ENCODE peak calls at places on chromosomes 5 and 9, in nine cellular contexts. One of them, this sample, is unnamed.

GRCh38 chr5:125372694-125373621 is 626.5 kb upstream of the ZNF608 start:
- DNase-seq in CD4-positive, alpha-beta T cell: no peak
- DNase-seq in stimulated activated naive CD4-positive, alpha-beta T cell: no peak
- DNase-seq in fibroblast of the conjunctiva: peak; percentile 8
- DNase-seq in activated CD8-positive, alpha-beta memory T cell treated with anti-CD3 and anti-CD28 coated beads, Interleukin-2, amount 10 ng/mL, durations not matched to agents 7 days and 5 days: no peak
- DNase-seq in anterior cingulate cortex: no peak
- DNase-seq in GM03348: peak; percentile 54
- DNase-seq in NCI-H774: peak; percentile 78
- DNase-seq in nephron progenitor cell: no peak
- DNase-seq in this sample: peak; percentile 55

GRCh38 chr9:78902051-78902450 is 605.1 kb downstream of the PSAT1 start:
- DNase-seq in NCI-H774: no peak
- DNase-seq in GM03348: no peak
- DNase-seq in stimulated activated naive CD4-positive, alpha-beta T cell: no peak
- DNase-seq in fibroblast of the conjunctiva: no peak
- DNase-seq in activated CD8-positive, alpha-beta memory T cell treated with anti-CD3 and anti-CD28 coated beads, Interleukin-2, amount 10 ng/mL, durations not matched to agents 7 days and 5 days: no peak
- DNase-seq in CD4-positive, alpha-beta T cell: no peak
- DNase-seq in anterior cingulate cortex: no peak
- DNase-seq in nephron progenitor cell: no peak
- DNase-seq in this sample: no peak

GRCh38 chr5:82387041-82387818 is 109.1 kb upstream of the RPS23 start:
- DNase-seq in stimulated activated naive CD4-positive, alpha-beta T cell: no peak
- DNase-seq in GM03348: no peak
- DNase-seq in anterior cingulate cortex: no peak
- DNase-seq in nephron progenitor cell: no peak
- DNase-seq in activated CD8-positive, alpha-beta memory T cell treated with anti-CD3 and anti-CD28 coated beads, Interleukin-2, amount 10 ng/mL, durations not matched to agents 7 days and 5 days: no peak
- DNase-seq in CD4-positive, alpha-beta T cell: no peak
- DNase-seq in NCI-H774: peak; percentile 92
- DNase-seq in fibroblast of the conjunctiva: peak; percentile 20
- DNase-seq in this sample: peak; percentile 86

GRCh38 chr5:172958268-172959046 is 767 bp upstream of the RPL26L1 start:
- DNase-seq in nephron progenitor cell: peak; percentile 76
- DNase-seq in NCI-H774: peak; percentile 35
- DNase-seq in stimulated activated naive CD4-positive, alpha-beta T cell: peak; percentile 55
- DNase-seq in CD4-positive, alpha-beta T cell: peak; percentile 53
- DNase-seq in activated CD8-positive, alpha-beta memory T cell treated with anti-CD3 and anti-CD28 coated beads, Interleukin-2, amount 10 ng/mL, durations not matched to agents 7 days and 5 days: peak; percentile 71
- DNase-seq in anterior cingulate cortex: peak; percentile 52
- DNase-seq in fibroblast of the conjunctiva: no peak
- DNase-seq in GM03348: peak; percentile 92
- DNase-seq in this sample: peak; percentile 51

GRCh38 chr9:112119225-112120045 is 55.7 kb downstream of the SUSD1 start:
- DNase-seq in stimulated activated naive CD4-positive, alpha-beta T cell: no peak
- DNase-seq in GM03348: no peak
- DNase-seq in CD4-positive, alpha-beta T cell: no peak
- DNase-seq in anterior cingulate cortex: no peak
- DNase-seq in fibroblast of the conjunctiva: no peak
- DNase-seq in activated CD8-positive, alpha-beta memory T cell treated with anti-CD3 and anti-CD28 coated beads, Interleukin-2, amount 10 ng/mL, durations not matched to agents 7 days and 5 days: no peak
- DNase-seq in NCI-H774: no peak
- DNase-seq in nephron progenitor cell: no peak
- DNase-seq in this sample: no peak

GRCh38 chr5:172766287-172767104 is 4.5 kb downstream of the DUSP1 start:
- DNase-seq in anterior cingulate cortex: peak; percentile 78
- DNase-seq in activated CD8-positive, alpha-beta memory T cell treated with anti-CD3 and anti-CD28 coated beads, Interleukin-2, amount 10 ng/mL, durations not matched to agents 7 days and 5 days: no peak
- DNase-seq in nephron progenitor cell: no peak
- DNase-seq in stimulated activated naive CD4-positive, alpha-beta T cell: peak; percentile 44
- DNase-seq in fibroblast of the conjunctiva: peak; percentile 82
- DNase-seq in CD4-positive, alpha-beta T cell: peak; percentile 53
- DNase-seq in GM03348: no peak
- DNase-seq in NCI-H774: no peak
- DNase-seq in this sample: peak; percentile 82

GRCh38 chr5:172149073-172149472 is 39.0 kb downstream of the STK10 start:
- DNase-seq in nephron progenitor cell: no peak
- DNase-seq in anterior cingulate cortex: no peak
- DNase-seq in stimulated activated naive CD4-positive, alpha-beta T cell: no peak
- DNase-seq in GM03348: peak; percentile 65
- DNase-seq in NCI-H774: no peak
- DNase-seq in fibroblast of the conjunctiva: no peak
- DNase-seq in activated CD8-positive, alpha-beta memory T cell treated with anti-CD3 and anti-CD28 coated beads, Interleukin-2, amount 10 ng/mL, durations not matched to agents 7 days and 5 days: no peak
- DNase-seq in CD4-positive, alpha-beta T cell: no peak
- DNase-seq in this sample: no peak

GRCh38 chr5:88145205-88145602 is 123.4 kb downstream of the TMEM161B start:
- DNase-seq in activated CD8-positive, alpha-beta memory T cell treated with anti-CD3 and anti-CD28 coated beads, Interleukin-2, amount 10 ng/mL, durations not matched to agents 7 days and 5 days: no peak
- DNase-seq in anterior cingulate cortex: no peak
- DNase-seq in NCI-H774: no peak
- DNase-seq in stimulated activated naive CD4-positive, alpha-beta T cell: no peak
- DNase-seq in nephron progenitor cell: peak; percentile 17
- DNase-seq in CD4-positive, alpha-beta T cell: no peak
- DNase-seq in GM03348: no peak
- DNase-seq in fibroblast of the conjunctiva: no peak
- DNase-seq in this sample: no peak

GRCh38 chr9:137431416-137431931 is 8.3 kb downstream of the NOXA1 start:
- DNase-seq in NCI-H774: no peak
- DNase-seq in CD4-positive, alpha-beta T cell: no peak
- DNase-seq in activated CD8-positive, alpha-beta memory T cell treated with anti-CD3 and anti-CD28 coated beads, Interleukin-2, amount 10 ng/mL, durations not matched to agents 7 days and 5 days: no peak
- DNase-seq in fibroblast of the conjunctiva: no peak
- DNase-seq in GM03348: no peak
- DNase-seq in stimulated activated naive CD4-positive, alpha-beta T cell: no peak
- DNase-seq in anterior cingulate cortex: no peak
- DNase-seq in nephron progenitor cell: no peak
- DNase-seq in this sample: no peak

GRCh38 chr5:121667292-121667691 is 184.4 kb upstream of the FTMT start:
- DNase-seq in fibroblast of the conjunctiva: no peak
- DNase-seq in GM03348: no peak
- DNase-seq in NCI-H774: no peak
- DNase-seq in CD4-positive, alpha-beta T cell: no peak
- DNase-seq in anterior cingulate cortex: no peak
- DNase-seq in stimulated activated naive CD4-positive, alpha-beta T cell: no peak
- DNase-seq in nephron progenitor cell: no peak
- DNase-seq in activated CD8-positive, alpha-beta memory T cell treated with anti-CD3 and anti-CD28 coated beads, Interleukin-2, amount 10 ng/mL, durations not matched to agents 7 days and 5 days: no peak
- DNase-seq in this sample: no peak